ENCODE peak calls at places on chromosome 2, in four cellular contexts. P, Z, C and H are unnamed samples.

GRCh38 chr2:67871696-67872320 is 191.0 kb downstream of the C1D start:
- DNase-seq in Z (no peak), P (no peak), C (no peak), H (no peak)

GRCh38 chr2:66428986-66429612 is 5.8 kb upstream of the MEIS1 start:
- DNase-seq in C (no peak), P (no peak), Z (no peak), H (no peak)

GRCh38 chr2:46239847-46240181 is 57.4 kb upstream of the EPAS1 start:
- DNase-seq in Z (no peak), C (no peak), P (no peak), H (no peak)

GRCh38 chr2:43133708-43134570 is 92.5 kb downstream of the ZFP36L2 start:
- DNase-seq in C (no peak), Z (peak), P (peak), H (peak)

GRCh38 chr2:69601179-69601612 is 42.3 kb downstream of the AAK1 start:
- DNase-seq in P (no peak), C (peak), Z (no peak), H (no peak)

GRCh38 chr2:67277450-67277849 is 119.7 kb upstream of the ETAA1 start:
- DNase-seq in Z (no peak), P (no peak), C (no peak), H (no peak)

GRCh38 chr2:189178726-189179606 is 595 bp downstream of the COL5A2 start:
- DNase-seq in P (no peak), C (peak), Z (peak), H (peak)

GRCh38 chr2:122692400-122693083 is 937.1 kb downstream of the TSN start:
- DNase-seq in P (no peak), Z (no peak), C (no peak), H (no peak)

GRCh38 chr2:206556357-206556949 is 85.8 kb upstream of the FAM237A start:
- DNase-seq in C (peak), P (no peak), Z (no peak), H (no peak)

GRCh38 chr2:158091647-158092046 is 10.0 kb upstream of the UPP2 start:
- DNase-seq in Z (no peak), C (no peak), P (no peak), H (no peak)

GRCh38 chr2:25977768-25978167 is 4.5 kb downstream of the KIF3C start:
- DNase-seq in P (no peak), Z (no peak), C (no peak), H (no peak)

GRCh38 chr2:36165132-36165531 is 190.4 kb upstream of the CRIM1 start:
- DNase-seq in C (no peak), Z (no peak), P (no peak), H (no peak)

GRCh38 chr2:127155901-127156300 is 48.9 kb upstream of the BIN1 start:
- DNase-seq in P (no peak), Z (no peak), C (no peak), H (peak)

GRCh38 chr2:44916291-44916690 is 25.2 kb upstream of the SIX3 start:
- DNase-seq in C (no peak), Z (no peak), P (no peak), H (no peak)

GRCh38 chr2:176330612-176331011 is 61.4 kb downstream of the MTX2 start:
- DNase-seq in C (no peak), Z (no peak), P (no peak), H (no peak)

GRCh38 chr2:46389417-46389916 is 89.9 kb upstream of the TMEM247 start:
- DNase-seq in C (no peak), P (no peak), Z (peak), H (no peak)

GRCh38 chr2:7838636-7839035 is 843.2 kb upstream of the ID2 start:
- DNase-seq in P (no peak), Z (no peak), C (no peak), H (no peak)

GRCh38 chr2:231489990-231490389 is 25.7 kb upstream of the NCL start:
- DNase-seq in P (no peak), Z (no peak), C (no peak), H (peak)

GRCh38 chr2:138382672-138383071 is 118.9 kb upstream of the SPOPL start:
- DNase-seq in Z (no peak), C (no peak), P (no peak), H (no peak)

GRCh38 chr2:235614176-235614860 is 120.5 kb downstream of the AGAP1 start:
- DNase-seq in C (no peak), P (no peak), Z (no peak), H (no peak)

GRCh38 chr2:156435392-156435724 is 821 bp upstream of the GPD2 start:
- DNase-seq in Z (no peak), P (no peak), C (no peak), H (no peak)

GRCh38 chr2:188378551-188378950 is 86.9 kb downstream of the GULP1 start:
- DNase-seq in C (no peak), Z (no peak), P (no peak), H (no peak)

GRCh38 chr2:524442-524841 is 152.8 kb downstream of the TMEM18 start:
- DNase-seq in P (no peak), Z (no peak), C (no peak), H (no peak)

GRCh38 chr2:42492691-42493467 is 903 bp downstream of the KCNG3 start:
- DNase-seq in C (no peak), Z (peak), P (no peak), H (no peak)

GRCh38 chr2:220226541-220226940 is 599.1 kb downstream of the SLC4A3 start:
- DNase-seq in C (no peak), P (no peak), Z (no peak), H (no peak)

GRCh38 chr2:196170681-196171247 is 614 bp downstream of the STK17B start:
- DNase-seq in C (peak), P (no peak), Z (peak), H (peak)

GRCh38 chr2:61144697-61145268 is 17.2 kb upstream of the C2orf74 start:
- DNase-seq in Z (peak), C (peak), P (peak), H (peak)

GRCh38 chr2:137983581-137983980 is 19.3 kb downstream of the HNMT start:
- DNase-seq in C (no peak), P (no peak), Z (no peak), H (no peak)

GRCh38 chr2:163191372-163191771 is 352.8 kb upstream of the KCNH7 start:
- DNase-seq in C (no peak), Z (no peak), P (no peak), H (no peak)

GRCh38 chr2:44166096-44166495 is 2.6 kb upstream of the PPM1B start:
- DNase-seq in C (no peak), Z (no peak), P (no peak), H (no peak)

GRCh38 chr2:71807969-71808451 is 339.7 kb downstream of the CYP26B1 start:
- DNase-seq in Z (peak), C (no peak), P (no peak), H (peak)

GRCh38 chr2:42812899-42813479 is 20.6 kb upstream of the HAAO start:
- DNase-seq in C (no peak), P (no peak), Z (no peak), H (no peak)

GRCh38 chr2:61452392-61452791 is 18.5 kb downstream of the USP34 start:
- DNase-seq in Z (no peak), C (no peak), P (no peak), H (no peak)

GRCh38 chr2:178109813-178110212 is 2.4 kb upstream of the RBM45 start:
- DNase-seq in P (no peak), Z (no peak), C (no peak), H (no peak)

GRCh38 chr2:150400849-150401248 is 86.6 kb downstream of the RND3 start:
- DNase-seq in C (no peak), P (no peak), Z (no peak), H (no peak)

GRCh38 chr2:107072150-107072940 is 186.4 kb upstream of the ST6GAL2 start:
- DNase-seq in P (no peak), Z (no peak), C (no peak), H (no peak)